ENCODE peak calls at places on chromosome 19, in ten cellular contexts. W is effector memory CD4-positive, alpha-beta T cell; L is aorta; O is uterus; N is cardiac muscle cell; Q is right lobe of liver; D is heart left ventricle; P is A549; E is Caco-2; J is thoracic aorta. Y is an unnamed sample. For H3K4me1, the result is how much of the 10 kb centered on the place peaks cover.

GRCh38 chr19:46295401-46296308 is 1.2 kb upstream of the HIF3A start:
- DNase-seq in W (no peak), Q (no peak), N (no peak), E (no peak), J (no peak), O (no peak), D (no peak), P (no peak), L (no peak), Y (no peak)

GRCh38 chr19:44024900-44025216 is 321 bp upstream of the ZNF222 start:
- DNase-seq in J (no peak), N (no peak), L (no peak), P (no peak), W (no peak), E (no peak), D (no peak), Q (no peak), O (no peak), Y (no peak)

GRCh38 chr19:3480383-3481091 is at the start of gene SMIM24:
- DNase-seq in N (no peak), P (no peak), L (no peak), Q (no peak), J (no peak), E (no peak), D (no peak), O (no peak), W (no peak), Y (no peak)

GRCh38 chr19:3304871-3305423 is 61.4 kb upstream of the NFIC start:
- DNase-seq in P (peak), D (peak), N (peak), W (peak), J (no peak), O (peak), L (peak), E (peak), Q (peak), Y (peak)

GRCh38 chr19:58170860-58171259 is 12.0 kb upstream of the ZNF274 start:
- DNase-seq in J (no peak), D (no peak), O (no peak), P (peak), E (no peak), L (no peak), Q (no peak), W (no peak), N (peak), Y (no peak)

GRCh38 chr19:17602872-17603552 is 47.6 kb downstream of the COLGALT1 start:
- DNase-seq in W (no peak), N (no peak), O (no peak), J (no peak), D (no peak), E (no peak), L (no peak), Q (no peak), P (no peak), Y (no peak)

GRCh38 chr19:32921624-32922023 is 50.1 kb downstream of the CEP89 start:
- DNase-seq in W (no peak), N (no peak), Q (no peak), P (no peak), J (no peak), O (no peak), D (no peak), E (no peak), L (no peak), Y (no peak)

GRCh38 chr19:41484822-41485221 is 41.9 kb downstream of the ERICH4 start:
- DNase-seq in P (no peak), N (no peak), Q (no peak), L (no peak), O (no peak), J (no peak), E (no peak), D (no peak), W (no peak), Y (no peak)

GRCh38 chr19:14048439-14049153 is 13.3 kb downstream of the PALM3 start:
- DNase-seq in D (peak), L (peak), J (no peak), N (peak), W (peak), O (no peak), P (peak), E (no peak), Q (peak), Y (no peak)

GRCh38 chr19:13098291-13099072 is 4.2 kb downstream of the LYL1 start:
- DNase-seq in N (peak), J (no peak), P (no peak), E (no peak), W (no peak), O (peak), L (no peak), D (peak), Q (no peak), Y (no peak)

GRCh38 chr19:10686661-10687517 is 14.3 kb upstream of the QTRT1 start:
- DNase-seq in L (no peak), Q (no peak), N (no peak), J (no peak), D (peak), O (no peak), P (no peak), W (no peak), E (no peak), Y (no peak)

GRCh38 chr19:31351212-31352193 is 2.3 kb upstream of the TSHZ3 start:
- DNase-seq in Q (no peak), L (peak), N (peak), O (peak), J (no peak), E (no peak), P (peak), D (peak), W (no peak), Y (no peak)

GRCh38 chr19:16571283-16571682 is 932 bp downstream of the SLC35E1 start:
- DNase-seq in N (peak), Q (no peak), W (no peak), J (no peak), P (no peak), E (no peak), O (no peak), L (no peak), D (no peak), Y (no peak)

GRCh38 chr19:17424743-17425365 is 5.0 kb downstream of the MVB12A start:
- DNase-seq in O (no peak), W (no peak), E (peak), J (no peak), Q (no peak), L (peak), D (no peak), N (peak), P (no peak), Y (no peak)

GRCh38 chr19:34960940-34961679 is 2.9 kb downstream of the ZNF792 start:
- DNase-seq in W (no peak), J (no peak), D (no peak), O (no peak), P (no peak), Q (no peak), E (no peak), N (no peak), L (no peak), Y (no peak)

GRCh38 chr19:46412034-46412982 is 1.1 kb downstream of the CCDC8 start:
- DNase-seq in P (no peak), J (no peak), W (no peak), L (no peak), N (no peak), D (no peak), E (no peak), Q (no peak), O (no peak), Y (no peak)

GRCh38 chr19:34925278-34925855 is 1.3 kb upstream of the ZNF30 start:
- DNase-seq in P (no peak), O (no peak), E (no peak), D (no peak), Q (peak), N (no peak), L (peak), W (no peak), J (no peak), Y (no peak)

GRCh38 chr19:18744019-18744418 is 47.1 kb downstream of the COMP start:
- DNase-seq in L (no peak), E (no peak), N (no peak), P (no peak), J (no peak), O (no peak), D (no peak), W (no peak), Q (no peak), Y (no peak)

GRCh38 chr19:35073941-35074340 is 32.4 kb downstream of the HPN start:
- DNase-seq in N (no peak), O (no peak), L (no peak), P (no peak), D (no peak), Q (no peak), W (no peak), E (no peak), J (no peak), Y (no peak)

GRCh38 chr19:50974702-50975555 is 5.5 kb upstream of the KLK6 start:
- DNase-seq in W (no peak), N (no peak), Q (no peak), O (no peak), L (no peak), D (no peak), E (no peak), P (no peak), J (no peak), Y (no peak)

GRCh38 chr19:58385313-58386165 is 1.5 kb upstream of the RPS5 start:
- DNase-seq in E (no peak), J (no peak), L (no peak), D (no peak), N (no peak), O (no peak), Q (peak), P (no peak), W (no peak), Y (no peak)

GRCh38 chr19:8370176-8371010 is 6.4 kb downstream of the ANGPTL4 start:
- DNase-seq in Q (no peak), N (peak), W (no peak), O (no peak), P (no peak), J (no peak), D (no peak), E (no peak), L (no peak), Y (no peak)

GRCh38 chr19:7159105-7159933 is 89.8 kb downstream of the ZNF557 start:
- DNase-seq in P (no peak), Q (no peak), O (peak), J (peak), L (peak), W (no peak), E (no peak), D (peak), N (peak), Y (no peak)

GRCh38 chr19:52936151-52936957 is 13.1 kb upstream of the ZNF888 start:
- DNase-seq in N (peak), E (no peak), J (no peak), W (no peak), D (no peak), P (no peak), L (no peak), O (no peak), Q (no peak), Y (no peak)
- H3K4me1 ChIP-seq in N (under half), E (under half), J (under half), W (under half), D (under half), P (under half), L (under half), O (under half), Q (under half), Y (under half)

DNA sequence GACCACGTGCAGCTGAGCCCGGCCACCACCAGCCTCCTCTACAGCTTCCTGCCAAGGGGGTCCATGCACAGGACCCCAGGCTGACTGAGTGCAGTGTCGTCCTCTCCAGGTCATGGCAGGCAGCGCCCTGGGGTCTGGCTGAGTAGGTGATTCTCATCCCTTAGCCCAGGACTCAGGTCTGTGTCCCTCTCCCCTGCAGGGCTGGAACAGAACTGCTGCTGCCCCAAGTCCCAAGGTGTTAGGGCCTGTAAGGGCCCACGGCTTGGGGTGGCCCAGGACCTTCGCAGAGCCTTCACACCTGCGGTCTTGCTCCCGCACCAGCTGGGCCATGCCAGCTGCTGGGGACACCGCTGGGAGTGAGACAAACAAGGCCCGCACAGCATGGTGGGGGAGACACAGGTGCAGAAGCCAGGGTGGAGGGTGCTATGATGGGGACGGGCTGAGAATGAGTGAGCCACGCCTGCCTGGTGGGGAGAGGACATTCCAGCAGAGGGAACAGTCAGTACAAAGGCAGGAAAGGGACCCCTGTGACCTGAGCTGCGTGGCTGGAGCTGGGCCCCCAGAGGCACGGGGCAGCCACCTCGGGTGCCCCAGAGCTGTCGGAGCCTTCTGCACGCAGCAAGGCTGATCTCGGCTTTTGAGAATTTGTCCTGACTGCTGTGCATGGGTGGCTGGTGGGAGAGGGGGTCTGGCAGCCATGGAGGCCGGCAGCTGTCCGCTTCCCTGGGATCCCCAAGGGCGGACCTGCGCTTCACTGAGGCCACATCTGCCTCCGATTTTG is 11.9 kb downstream of the PLEKHF1 start:
- DNase-seq in N (no peak), D (no peak), W (no peak), J (no peak), L (no peak), O (no peak), P (no peak), Q (no peak), E (no peak), Y (no peak)
- H3K4me1 ChIP-seq in N (under half), D (half or more), W (half or more), J (under half), L (under half), O (under half), P (under half), Q (under half), E (under half), Y (under half)

DNA sequence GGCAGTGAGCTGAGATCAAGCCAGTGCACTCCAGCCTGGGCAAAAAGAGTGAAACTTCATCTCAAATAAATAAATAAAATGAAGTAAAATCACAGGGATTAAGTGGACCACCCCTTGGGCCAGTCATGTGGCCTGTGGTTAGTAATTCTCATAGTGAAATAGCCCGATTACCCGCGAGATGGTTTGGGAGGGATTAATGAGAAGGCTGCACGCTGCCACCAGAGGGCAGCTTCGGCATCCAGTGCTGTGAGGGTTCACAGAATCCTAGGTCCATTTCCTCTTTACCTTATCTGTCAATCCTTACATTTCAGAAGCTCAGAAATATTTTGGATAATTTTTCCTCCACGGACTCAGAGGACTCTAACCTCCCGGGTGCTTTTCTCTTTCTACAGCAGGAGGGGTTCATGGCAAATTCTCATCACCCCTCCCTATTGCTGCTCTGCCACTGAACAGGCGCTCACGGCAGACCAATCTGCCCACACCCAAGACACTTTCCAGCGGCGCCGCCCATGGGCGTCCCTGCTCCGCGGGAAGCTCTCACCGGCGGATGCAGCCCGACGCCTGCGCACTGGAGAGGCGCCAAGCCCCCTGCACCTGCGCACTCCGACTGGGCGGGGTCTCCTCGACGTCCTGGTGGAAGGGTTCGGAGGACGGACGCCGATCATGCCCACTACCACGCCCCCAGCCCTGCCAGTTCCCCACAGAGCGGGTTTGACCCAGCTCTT is 11.0 kb downstream of the ZNF835 start:
- DNase-seq in J (no peak), E (no peak), D (peak), O (peak), N (no peak), Q (no peak), W (no peak), L (no peak), P (no peak), Y (no peak)
- H3K4me1 ChIP-seq in J (under half), E (under half), D (under half), O (under half), N (under half), Q (under half), W (under half), L (under half), P (under half), Y (under half)

GRCh38 chr19:5032101-5032967 is 63.4 kb downstream of the KDM4B start:
- DNase-seq in N (no peak), Q (no peak), E (no peak), L (no peak), W (no peak), P (no peak), J (no peak), O (no peak), D (peak), Y (no peak)
- H3K4me1 ChIP-seq in N (under half), Q (under half), E (under half), L (under half), W (under half), P (under half), J (under half), O (under half), D (under half), Y (under half)

GRCh38 chr19:53801257-53801656 is 22.9 kb downstream of the NLRP12 start:
- DNase-seq in L (no peak), Q (no peak), J (no peak), N (no peak), P (no peak), O (no peak), W (no peak), E (no peak), D (no peak), Y (no peak)
- H3K4me1 ChIP-seq in L (under half), Q (under half), J (under half), N (under half), P (under half), O (under half), W (under half), E (under half), D (under half), Y (under half)

GRCh38 chr19:49884760-49885159 is 7.3 kb downstream of the TBC1D17 start:
- DNase-seq in E (no peak), P (no peak), D (no peak), W (no peak), O (no peak), N (no peak), J (no peak), Q (no peak), L (no peak), Y (no peak)
- H3K4me1 ChIP-seq in E (under half), P (under half), D (under half), W (under half), O (under half), N (under half), J (under half), Q (under half), L (under half), Y (under half)

GRCh38 chr19:38559428-38560401 is 58.0 kb downstream of the MAP4K1 start:
- DNase-seq in W (peak), Q (no peak), E (no peak), L (no peak), J (no peak), O (no peak), P (no peak), D (no peak), N (no peak), Y (no peak)
- H3K4me1 ChIP-seq in W (under half), Q (under half), E (under half), L (under half), J (under half), O (under half), P (under half), D (under half), N (under half), Y (under half)

Y was measured in iPS DF 6.9.